ENCODE peak calls at places on chromosomes 1 and 21, in six cellular contexts. E is GM23248, X is GM23338, P is PC-3, W is MM.1S, B is SK-N-SH. A is an unnamed sample. For H3K27me3 and H3F3A, the result is how much of the 10 kb centered on the place peaks cover.

GRCh38 chr1:109929170-109929569 is 18.5 kb downstream of the CSF1 start:
- DNase-seq in E (no peak), X (no peak), P (no peak), W (no peak), B (no peak), A (no peak)

GRCh38 chr21:35032474-35033263 is 16.4 kb downstream of the RUNX1 start:
- DNase-seq in E (no peak), X (no peak), P (no peak), W (no peak), B (no peak), A (no peak)

GRCh38 chr1:15455522-15455921 is 1.0 kb upstream of the CELA2A start:
- DNase-seq in E (peak), X (no peak), P (no peak), W (peak), B (no peak), A (no peak)

GRCh38 chr1:18764362-18764761 is 95.1 kb downstream of the TAS1R2 start:
- DNase-seq in E (no peak), X (no peak), P (no peak), W (no peak), B (no peak), A (no peak)

GRCh38 chr1:207873055-207873890 is 37.7 kb downstream of the CD34 start:
- DNase-seq in E (no peak), X (no peak), P (no peak), W (peak), B (no peak), A (no peak)

GRCh38 chr1:38285807-38286530 is 239.4 kb upstream of the POU3F1 start:
- DNase-seq in E (no peak), X (peak), P (no peak), W (no peak), B (no peak), A (peak)

GRCh38 chr1:106944721-106945120 is 111.8 kb upstream of the PRMT6 start:
- DNase-seq in E (no peak), X (peak), P (peak), W (no peak), B (no peak), A (peak)

GRCh38 chr1:7302873-7303272 is 468.2 kb upstream of the VAMP3 start:
- DNase-seq in E (no peak), X (no peak), P (no peak), W (no peak), B (peak), A (no peak)

GRCh38 chr1:14794136-14794768 is 195.8 kb downstream of the KAZN start:
- DNase-seq in E (no peak), X (no peak), P (no peak), W (no peak), B (no peak), A (no peak)

GRCh38 chr1:154788886-154789285 is 81.2 kb downstream of the KCNN3 start:
- DNase-seq in E (no peak), X (no peak), P (no peak), W (no peak), B (no peak), A (no peak)

GRCh38 chr1:15923241-15923640 is 52.7 kb downstream of the ZBTB17 start:
- DNase-seq in E (peak), X (no peak), P (peak), W (no peak), B (no peak), A (no peak)

GRCh38 chr1:8276173-8276914 is 41.6 kb upstream of the SLC45A1 start:
- DNase-seq in E (peak), X (no peak), P (no peak), W (no peak), B (no peak), A (peak)

GRCh38 chr1:65065535-65066378 is 82.2 kb upstream of the AK4 start:
- DNase-seq in E (peak), X (peak), P (no peak), W (no peak), B (peak), A (peak)

GRCh38 chr21:33403786-33404571 is 766 bp downstream of the IFNGR2 start:
- DNase-seq in E (peak), X (peak), P (peak), W (peak), B (peak), A (peak)

GRCh38 chr1:169163059-169163458 is 56.6 kb downstream of the ATP1B1 start:
- DNase-seq in E (no peak), X (no peak), P (peak), W (no peak), B (no peak), A (no peak)

GRCh38 chr1:20634594-20635084 is 1.4 kb downstream of the PINK1 start:
- DNase-seq in E (peak), X (peak), P (peak), W (no peak), B (peak), A (peak)

GRCh38 chr21:35991131-35991530 is 69.2 kb downstream of the SETD4 start:
- DNase-seq in E (no peak), X (no peak), P (no peak), W (no peak), B (no peak), A (no peak)

GRCh38 chr1:7808253-7808844 is 24.3 kb downstream of the PER3 start:
- DNase-seq in E (peak), X (peak), P (peak), W (peak), B (peak), A (peak)

GRCh38 chr1:228141871-228142615 is 2.0 kb downstream of the GUK1 start:
- DNase-seq in E (no peak), X (no peak), P (peak), W (no peak), B (peak), A (no peak)

GRCh38 chr1:36174716-36175115 is 18.8 kb downstream of the MAP7D1 start:
- DNase-seq in E (no peak), X (no peak), P (no peak), W (no peak), B (no peak), A (no peak)

GRCh38 chr1:212039622-212040021 is 4.1 kb downstream of the DTL start:
- DNase-seq in E (no peak), X (no peak), P (no peak), W (no peak), B (no peak), A (no peak)

GRCh38 chr1:224510880-224511645 is 76.5 kb upstream of the WDR26 start:
- DNase-seq in E (peak), X (no peak), P (peak), W (peak), B (no peak), A (no peak)

GRCh38 chr1:86650065-86650464 is 54.3 kb upstream of the SH3GLB1 start:
- DNase-seq in E (no peak), X (peak), P (no peak), W (no peak), B (no peak), A (no peak)

GRCh38 chr1:11787251-11787803 is 18.4 kb downstream of the MTHFR start:
- DNase-seq in E (peak), X (peak), P (peak), W (no peak), B (no peak), A (peak)

GRCh38 chr1:25219661-25220251 is 12.5 kb downstream of the SYF2 start:
- DNase-seq in E (no peak), X (no peak), P (no peak), W (no peak), B (no peak), A (no peak)

GRCh38 chr1:114282751-114283403 is 129.2 kb upstream of the SYT6 start:
- DNase-seq in E (peak), X (peak), P (peak), W (peak), B (peak), A (peak)

GRCh38 chr1:2969011-2969869 is 52.0 kb upstream of the ACTRT2 start:
- DNase-seq in E (no peak), X (no peak), P (no peak), W (no peak), B (no peak), A (no peak)

GRCh38 chr21:39041815-39042214 is 141.4 kb downstream of the PSMG1 start:
- DNase-seq in E (no peak), X (no peak), P (no peak), W (no peak), B (no peak), A (no peak)

DNA sequence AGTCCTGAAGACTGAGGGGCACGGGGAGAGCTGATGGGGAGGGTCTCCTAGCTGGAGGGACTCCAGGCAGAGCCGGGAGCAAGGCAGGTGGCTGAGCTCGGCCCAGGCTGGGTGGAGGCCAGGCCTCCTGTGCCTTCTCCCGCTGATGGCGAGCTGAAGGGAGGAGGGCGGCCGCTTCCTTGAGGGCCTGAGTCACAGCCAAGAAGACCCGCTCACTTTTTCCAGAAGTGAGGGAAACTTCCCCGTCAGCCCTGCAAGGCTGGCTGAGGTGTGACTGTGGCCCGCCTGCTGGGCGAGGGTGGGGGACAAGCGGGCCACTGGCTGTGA is 1.7 kb upstream of the VWA1 start:
- DNase-seq in E (peak), X (no peak), P (peak), W (no peak), B (peak), A (peak)
- H3K27me3 ChIP-seq in E (under half), X (under half), P (under half), W (half or more), B (under half), A (under half)

GRCh38 chr1:1120866-1121563 is 5.1 kb upstream of the C1orf159 start:
- DNase-seq in E (no peak), X (no peak), P (no peak), W (no peak), B (peak), A (no peak)
- TF ChIP-seq EZH2phosphoT487 in E (no peak), X (no peak), P (no peak), W (no peak), B (no peak), A (no peak)

GRCh38 chr1:62457955-62458354 is 21.1 kb downstream of the USP1 start:
- DNase-seq in E (no peak), X (no peak), P (no peak), W (no peak), B (no peak), A (no peak)

GRCh38 chr1:62450301-62450700 is 13.5 kb downstream of the USP1 start:
- DNase-seq in E (no peak), X (no peak), P (no peak), W (no peak), B (no peak), A (no peak)

GRCh38 chr1:62448221-62448933 is 11.5 kb downstream of the USP1 start:
- DNase-seq in E (no peak), X (no peak), P (no peak), W (peak), B (no peak), A (no peak)

GRCh38 chr1:62452951-62453350 is 16.1 kb downstream of the USP1 start:
- DNase-seq in E (peak), X (no peak), P (peak), W (no peak), B (no peak), A (no peak)
- H3F3A ChIP-seq in E (under half), X (under half), P (under half), W (under half), B (under half), A (under half)

GRCh38 chr1:55038974-55039341 is 390 bp upstream of the PCSK9 start:
- DNase-seq in E (no peak), X (no peak), P (no peak), W (no peak), B (no peak), A (no peak)

GRCh38 chr1:55038552-55038838 is 853 bp upstream of the PCSK9 start:
- DNase-seq in E (no peak), X (no peak), P (no peak), W (no peak), B (no peak), A (no peak)

GRCh38 chr1:55040083-55040952 is 970 bp downstream of the PCSK9 start:
- DNase-seq in E (no peak), X (peak), P (no peak), W (no peak), B (peak), A (peak)

GRCh38 chr1:55040953-55041494 is 1.7 kb downstream of the PCSK9 start:
- DNase-seq in E (no peak), X (no peak), P (no peak), W (no peak), B (no peak), A (no peak)

DNA sequence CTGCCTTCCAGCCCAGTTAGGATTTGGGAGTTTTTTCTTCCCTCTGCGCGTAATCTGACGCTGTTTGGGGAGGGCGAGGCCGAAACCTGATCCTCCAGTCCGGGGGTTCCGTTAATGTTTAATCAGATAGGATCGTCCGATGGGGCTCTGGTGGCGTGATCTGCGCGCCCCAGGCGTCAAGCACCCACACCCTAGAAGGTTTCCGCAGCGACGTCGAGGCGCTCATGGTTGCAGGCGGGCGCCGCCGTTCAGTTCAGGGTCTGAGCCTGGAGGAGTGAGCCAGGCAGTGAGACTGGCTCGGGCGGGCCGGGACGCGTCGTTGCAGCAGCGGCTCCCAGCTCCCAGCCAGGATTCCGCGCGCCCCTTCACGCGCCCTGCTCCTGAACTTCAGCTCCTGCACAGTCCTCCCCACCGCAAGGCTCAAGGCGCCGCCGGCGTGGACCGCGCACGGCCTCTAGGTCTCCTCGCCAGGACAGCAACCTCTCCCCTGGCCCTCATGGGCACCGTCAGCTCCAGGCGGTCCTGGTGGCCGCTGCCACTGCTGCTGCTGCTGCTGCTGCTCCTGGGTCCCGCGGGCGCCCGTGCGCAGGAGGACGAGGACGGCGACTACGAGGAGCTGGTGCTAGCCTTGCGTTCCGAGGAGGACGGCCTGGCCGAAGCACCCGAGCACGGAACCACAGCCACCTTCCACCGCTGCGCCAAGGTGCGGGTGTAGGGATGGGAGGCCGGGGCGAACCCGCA is at the start of gene PCSK9:
- DNase-seq in E (peak), X (peak), P (peak), W (no peak), B (peak), A (peak)
- H3K27me3 ChIP-seq in E (half or more), X (under half), P (under half), W (under half), B (half or more), A (half or more)

GRCh38 chr1:51955797-51956527 is 34.5 kb downstream of the RAB3B start:
- DNase-seq in E (no peak), X (peak), P (no peak), W (peak), B (no peak), A (peak)

GRCh38 chr1:51958824-51959223 is 31.7 kb downstream of the RAB3B start:
- DNase-seq in E (no peak), X (no peak), P (no peak), W (no peak), B (no peak), A (no peak)

GRCh38 chr1:51956528-51957509 is 33.7 kb downstream of the RAB3B start:
- DNase-seq in E (peak), X (peak), P (no peak), W (no peak), B (no peak), A (peak)

GRCh38 chr1:51960262-51960661 is 30.2 kb downstream of the RAB3B start:
- DNase-seq in E (peak), X (peak), P (no peak), W (no peak), B (no peak), A (no peak)

DNA sequence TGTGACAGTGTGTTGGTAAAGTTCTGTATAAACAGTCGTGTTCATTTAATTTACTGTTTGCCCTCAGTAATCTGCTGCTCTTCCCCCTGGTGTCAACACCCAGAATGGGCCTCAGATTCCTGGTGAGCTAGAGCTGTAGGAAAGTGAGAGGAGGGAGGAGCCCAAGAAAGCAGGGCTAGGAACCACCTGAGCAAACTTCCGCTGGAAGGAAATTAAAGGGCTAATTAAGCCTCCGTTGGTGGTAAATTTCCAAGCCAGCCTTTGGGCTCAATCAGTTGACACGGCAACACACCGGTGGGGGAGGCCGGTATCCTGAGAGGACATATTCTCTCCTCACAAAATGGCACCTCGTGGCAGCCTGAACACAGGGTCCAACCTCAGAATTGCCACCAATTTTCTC is 32.9 kb downstream of the RAB3B start:
- DNase-seq in E (no peak), X (peak), P (no peak), W (no peak), B (no peak), A (peak)
- TF ChIP-seq EZH2phosphoT487 in E (no peak), X (no peak), P (no peak), W (no peak), B (no peak), A (no peak)

GRCh38 chr1:33010946-33011731 is 25.5 kb downstream of the AK2 start:
- DNase-seq in E (peak), X (no peak), P (no peak), W (no peak), B (no peak), A (no peak)

GRCh38 chr1:33013791-33014190 is 22.9 kb downstream of the AK2 start:
- DNase-seq in E (no peak), X (no peak), P (peak), W (no peak), B (no peak), A (no peak)

GRCh38 chr1:33009561-33009960 is 27.1 kb downstream of the AK2 start:
- DNase-seq in E (no peak), X (no peak), P (no peak), W (no peak), B (no peak), A (no peak)

GRCh38 chr1:33014464-33015170 is 22.1 kb downstream of the AK2 start:
- DNase-seq in E (no peak), X (peak), P (no peak), W (no peak), B (no peak), A (no peak)

DNA sequence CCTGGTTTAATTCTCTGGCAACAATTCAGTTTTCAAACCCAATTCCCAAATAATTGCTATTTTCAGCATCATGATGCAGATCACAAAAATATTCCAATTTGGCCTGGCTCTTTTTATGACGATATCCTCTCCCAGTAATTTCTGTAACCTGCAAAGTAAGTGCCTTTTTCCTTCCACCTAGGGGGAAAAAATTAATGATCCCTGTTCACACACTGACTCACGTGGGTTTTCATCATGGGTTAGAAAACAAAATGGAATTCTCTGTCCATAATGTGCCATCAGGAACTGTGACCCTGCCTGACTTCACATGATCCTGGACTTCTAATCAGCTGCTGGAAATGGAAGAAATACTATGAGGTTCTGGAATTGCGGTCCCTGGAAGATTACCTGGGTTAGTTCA is 24.5 kb downstream of the AK2 start:
- DNase-seq in E (no peak), X (no peak), P (no peak), W (no peak), B (no peak), A (no peak)
- H3F3A ChIP-seq in E (under half), X (under half), P (under half), W (under half), B (under half), A (under half)

GRCh38 chr1:185838111-185838510 is 103.9 kb downstream of the HMCN1 start:
- DNase-seq in E (no peak), X (no peak), P (no peak), W (no peak), B (no peak), A (no peak)

GRCh38 chr1:185843971-185844370 is 109.8 kb downstream of the HMCN1 start:
- DNase-seq in E (peak), X (no peak), P (no peak), W (no peak), B (no peak), A (no peak)

GRCh38 chr1:185843297-185843869 is 109.2 kb downstream of the HMCN1 start:
- DNase-seq in E (peak), X (peak), P (no peak), W (no peak), B (no peak), A (peak)

GRCh38 chr1:185837711-185838110 is 103.5 kb downstream of the HMCN1 start:
- DNase-seq in E (no peak), X (no peak), P (no peak), W (no peak), B (no peak), A (no peak)

DNA sequence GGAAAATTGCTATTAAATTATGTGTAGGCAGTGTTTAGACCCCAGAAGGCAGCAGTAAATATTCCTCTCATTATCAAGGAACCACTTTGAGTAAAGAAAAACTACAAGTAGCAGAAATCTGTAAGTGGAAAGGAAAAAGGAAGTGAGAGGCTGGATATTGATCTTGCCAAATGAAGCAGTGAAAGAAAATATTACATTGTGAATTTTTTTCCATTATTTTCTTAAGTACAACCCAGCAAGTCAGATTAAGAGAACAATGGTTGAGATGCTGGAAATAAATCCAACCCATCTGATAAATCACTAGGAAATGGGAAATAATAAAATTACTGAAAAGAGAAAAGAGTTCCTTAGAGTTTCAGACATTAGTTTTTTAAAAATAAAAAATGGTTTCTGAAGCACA is 106.7 kb downstream of the HMCN1 start:
- DNase-seq in E (no peak), X (no peak), P (no peak), W (no peak), B (no peak), A (no peak)
- H3K27me3 ChIP-seq in E (under half), X (under half), P (under half), W (under half), B (under half), A (under half)

GRCh38 chr1:45205000-45205909 is 1.1 kb downstream of the ZSWIM5 start:
- DNase-seq in E (peak), X (peak), P (peak), W (no peak), B (peak), A (peak)
- TF ChIP-seq EZH2phosphoT487 in E (no peak), X (no peak), P (no peak), W (no peak), B (no peak), A (no peak)

GRCh38 chr1:93592636-93592949 is 89.0 kb downstream of the BCAR3 start:
- DNase-seq in E (no peak), X (no peak), P (no peak), W (no peak), B (no peak), A (no peak)
- H3F3A ChIP-seq in E (half or more), X (under half), P (under half), W (under half), B (under half), A (under half)

A was measured in neural progenitor cell.